ENCODE peak calls at places on chromosomes 4 and X, in five cellular contexts. J, P, X, Z and W are unnamed samples.

GRCh38 chr4:79623125-79623905 is 215.3 kb upstream of the GK2 start:
- DNase-seq in J (no peak), P (no peak), X (peak), Z (no peak), W (no peak)

GRCh38 chrX:7514871-7515599 is 327.9 kb upstream of the VCX start:
- DNase-seq in J (no peak), P (no peak), X (peak), Z (no peak), W (no peak)

GRCh38 chr4:48331577-48332340 is 9.6 kb upstream of the SLAIN2 start:
- DNase-seq in J (no peak), P (no peak), X (no peak), Z (no peak), W (no peak)

GRCh38 chrX:49037883-49038475 is 5.2 kb downstream of the TFE3 start:
- DNase-seq in J (no peak), P (no peak), X (no peak), Z (no peak), W (no peak)

GRCh38 chrX:119880552-119881437 is 9.2 kb downstream of the NDUFA1 start:
- DNase-seq in J (peak), P (no peak), X (peak), Z (no peak), W (no peak)

GRCh38 chrX:10160221-10160620 is 3.4 kb downstream of the CLCN4 start:
- DNase-seq in J (no peak), P (no peak), X (no peak), Z (no peak), W (no peak)

GRCh38 chrX:150692837-150693781 is at the start of gene MTMR1:
- DNase-seq in J (peak), P (no peak), X (no peak), Z (peak), W (no peak)

GRCh38 chrX:64977830-64978229 is 1.6 kb upstream of the ZC4H2 start:
- DNase-seq in J (no peak), P (no peak), X (no peak), Z (no peak), W (no peak)

GRCh38 chr4:111773858-111774257 is 371.4 kb upstream of the FAM241A start:
- DNase-seq in J (no peak), P (no peak), X (no peak), Z (no peak), W (no peak)

GRCh38 chr4:119314356-119314755 is 7.6 kb downstream of the FABP2 start:
- DNase-seq in J (peak), P (no peak), X (peak), Z (no peak), W (no peak)

GRCh38 chr4:37662306-37662705 is 23.9 kb downstream of the RELL1 start:
- DNase-seq in J (no peak), P (no peak), X (no peak), Z (no peak), W (no peak)

GRCh38 chr4:184420402-184420801 is 53.9 kb downstream of the IRF2 start:
- DNase-seq in J (no peak), P (no peak), X (no peak), Z (no peak), W (no peak)

GRCh38 chr4:84324850-84325249 is 174.2 kb downstream of the NKX6-1 start:
- DNase-seq in J (peak), P (no peak), X (no peak), Z (no peak), W (no peak)

GRCh38 chr4:14844059-14844458 is 158.2 kb upstream of the CPEB2 start:
- DNase-seq in J (no peak), P (no peak), X (no peak), Z (no peak), W (no peak)

GRCh38 chr4:79607979-79608378 is 200.0 kb upstream of the GK2 start:
- DNase-seq in J (no peak), P (no peak), X (no peak), Z (no peak), W (no peak)

GRCh38 chr4:128225148-128225547 is 62.5 kb downstream of the PGRMC2 start:
- DNase-seq in J (no peak), P (no peak), X (no peak), Z (no peak), W (no peak)

GRCh38 chr4:153166971-153167501 is 37.2 kb upstream of the TRIM2 start:
- DNase-seq in J (no peak), P (no peak), X (no peak), Z (no peak), W (no peak)

GRCh38 chrX:154731203-154731602 is 19.7 kb downstream of the GAB3 start:
- DNase-seq in J (no peak), P (no peak), X (no peak), Z (no peak), W (no peak)

GRCh38 chrX:154734101-154734781 is 16.6 kb downstream of the GAB3 start:
- DNase-seq in J (no peak), P (no peak), X (no peak), Z (peak), W (no peak)

GRCh38 chrX:154732421-154733071 is 18.3 kb downstream of the GAB3 start:
- DNase-seq in J (no peak), P (no peak), X (no peak), Z (no peak), W (no peak)

GRCh38 chrX:154731881-154732280 is 19.0 kb downstream of the GAB3 start:
- DNase-seq in J (no peak), P (no peak), X (no peak), Z (no peak), W (no peak)

DNA sequence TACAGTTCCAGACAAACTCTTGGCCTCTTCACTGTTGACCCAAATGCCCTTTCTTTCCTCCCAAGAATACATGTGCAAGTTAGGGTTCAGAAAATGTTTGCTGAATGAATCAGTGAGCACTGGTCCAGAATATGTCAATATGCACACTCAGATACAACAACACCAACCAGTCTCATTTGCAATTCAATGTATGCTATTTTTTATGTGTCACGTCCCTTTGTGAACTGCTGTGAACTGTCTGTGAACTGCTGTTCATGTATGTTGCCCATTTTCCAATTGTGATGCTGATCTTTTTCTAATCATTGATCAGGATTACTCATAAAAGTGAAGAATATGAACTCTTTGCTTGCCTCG is 17.8 kb downstream of the GAB3 start:
- DNase-seq in J (no peak), P (no peak), X (no peak), Z (no peak), W (no peak)
- H3K27ac ChIP-seq in J (no peak), P (no peak), X (no peak), Z (no peak), W (peak)

GRCh38 chr4:83110222-83110945 is 4.1 kb downstream of the PLAC8 start:
- DNase-seq in J (peak), P (peak), X (peak), Z (peak), W (peak)

GRCh38 chr4:83107636-83108035 is 6.9 kb downstream of the PLAC8 start:
- DNase-seq in J (no peak), P (no peak), X (no peak), Z (no peak), W (no peak)

GRCh38 chr4:83110970-83111369 is 3.6 kb downstream of the PLAC8 start:
- DNase-seq in J (no peak), P (no peak), X (no peak), Z (no peak), W (no peak)

GRCh38 chr4:83109480-83110221 is 4.9 kb downstream of the PLAC8 start:
- DNase-seq in J (peak), P (peak), X (no peak), Z (peak), W (no peak)

GRCh38 chr4:83108101-83108861 is 6.2 kb downstream of the PLAC8 start:
- DNase-seq in J (no peak), P (no peak), X (no peak), Z (no peak), W (no peak)
- H3K4me3 ChIP-seq in J (no peak), P (no peak), X (no peak), Z (no peak), W (no peak)

GRCh38 chr4:143360838-143361237 is 24.2 kb downstream of the GAB1 start:
- DNase-seq in J (no peak), P (no peak), X (no peak), Z (no peak), W (no peak)

GRCh38 chr4:143357161-143357845 is 20.6 kb downstream of the GAB1 start:
- DNase-seq in J (no peak), P (no peak), X (no peak), Z (no peak), W (no peak)

GRCh38 chr4:143358419-143358818 is 21.7 kb downstream of the GAB1 start:
- DNase-seq in J (no peak), P (no peak), X (no peak), Z (no peak), W (no peak)

GRCh38 chr4:143358923-143359694 is 22.4 kb downstream of the GAB1 start:
- DNase-seq in J (no peak), P (no peak), X (no peak), Z (no peak), W (no peak)

GRCh38 chr4:143359794-143360193 is 23.1 kb downstream of the GAB1 start:
- DNase-seq in J (no peak), P (no peak), X (no peak), Z (no peak), W (no peak)
- H3K27ac ChIP-seq in J (no peak), P (no peak), X (peak), Z (no peak), W (peak)

DNA sequence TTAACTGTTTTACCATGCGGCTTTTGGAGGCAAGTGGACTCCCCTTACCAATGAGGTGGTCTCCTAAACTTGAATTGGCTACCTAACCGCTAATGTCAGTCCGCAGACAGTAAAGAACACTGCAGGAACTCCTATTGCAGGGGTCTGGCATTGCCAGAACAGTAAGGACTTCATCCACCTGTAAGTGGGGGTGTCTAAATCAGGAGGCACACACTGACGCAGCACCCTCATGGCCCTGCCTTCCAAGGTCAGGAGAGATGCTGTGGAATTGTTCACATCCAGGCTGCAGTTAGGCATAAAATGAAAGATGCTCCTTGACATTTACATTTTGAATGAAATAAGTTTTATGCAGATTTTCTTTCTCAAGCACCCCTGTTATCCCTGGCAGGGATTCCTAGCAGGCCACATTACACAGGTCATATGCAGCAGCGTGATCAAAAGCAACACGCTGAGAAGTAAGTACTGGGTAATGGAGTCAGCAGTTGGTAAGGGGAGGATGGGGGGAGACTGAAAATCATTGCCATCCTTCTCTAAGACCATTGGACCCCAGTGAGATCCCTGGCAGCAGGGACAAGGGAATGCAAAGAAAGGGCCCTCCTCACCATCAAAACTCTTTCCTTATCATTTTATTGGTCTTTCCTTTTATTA is 3.8 kb downstream of the PPARGC1A start:
- DNase-seq in J (peak), P (no peak), X (no peak), Z (no peak), W (no peak)
- H3K4me3 ChIP-seq in J (no peak), P (no peak), X (no peak), Z (no peak), W (no peak)